ENCODE peak calls at places on chromosomes 3 and 15, in five cellular contexts. I, O, D, N and C are unnamed samples.

GRCh38 chr3:50620846-50621245 is 3.9 kb downstream of the MAPKAPK3 start:
- DNase-seq in I (no peak), O (no peak), D (no peak), N (no peak), C (no peak)

GRCh38 chr15:80251505-80252280 is at the start of gene CTXND1:
- DNase-seq in I (no peak), O (no peak), D (no peak), N (no peak), C (peak)

GRCh38 chr3:53375019-53375418 is 27.7 kb upstream of the DCP1A start:
- DNase-seq in I (peak), O (peak), D (peak), N (peak), C (peak)

GRCh38 chr3:77563012-77563411 is 523.1 kb downstream of the ROBO2 start:
- DNase-seq in I (no peak), O (no peak), D (no peak), N (no peak), C (no peak)

GRCh38 chr3:117264204-117264994 is 554.8 kb downstream of the TUSC7 start:
- DNase-seq in I (no peak), O (no peak), D (no peak), N (no peak), C (no peak)

GRCh38 chr15:83219026-83219425 is 11.4 kb upstream of the HDGFL3 start:
- DNase-seq in I (no peak), O (no peak), D (no peak), N (no peak), C (no peak)

GRCh38 chr3:1499694-1500093 is 406.9 kb downstream of the CNTN6 start:
- DNase-seq in I (no peak), O (no peak), D (no peak), N (no peak), C (no peak)

GRCh38 chr15:31975446-31976229 is 54.7 kb upstream of the CHRNA7 start:
- DNase-seq in I (no peak), O (no peak), D (no peak), N (no peak), C (no peak)

GRCh38 chr3:101807884-101808283 is 28.9 kb downstream of the NXPE3 start:
- DNase-seq in I (no peak), O (no peak), D (no peak), N (no peak), C (no peak)

GRCh38 chr3:10758304-10759037 is 57.6 kb upstream of the SLC6A11 start:
- DNase-seq in I (peak), O (peak), D (peak), N (peak), C (peak)

GRCh38 chr3:55159711-55160110 is 231.9 kb upstream of the LRTM1 start:
- DNase-seq in I (no peak), O (no peak), D (no peak), N (no peak), C (no peak)

GRCh38 chr3:132595036-132595435 is 2.0 kb upstream of the ACKR4 start:
- DNase-seq in I (no peak), O (no peak), D (no peak), N (peak), C (no peak)

GRCh38 chr3:58308728-58309127 is 2.4 kb downstream of the HTD2 start:
- DNase-seq in I (no peak), O (no peak), D (no peak), N (no peak), C (no peak)

GRCh38 chr3:162391301-162391700 is 894.7 kb downstream of the OTOL1 start:
- DNase-seq in I (no peak), O (no peak), D (no peak), N (no peak), C (no peak)